ENCODE peak calls at places on chromosomes 6 and 20, in seven cellular contexts. L is HepG2, I is H1, O is GM12878, H is IMR-90, A is K562, U is SK-N-SH. Z is an unnamed sample.

GRCh38 chr6:38152620-38153019 is 333.1 kb downstream of the ZFAND3 start:
- DNase-seq in H (no peak), L (no peak), A (no peak), I (no peak), U (no peak), O (no peak), Z (no peak)

GRCh38 chr6:157304840-157305675 is 18.3 kb downstream of the TMEM242 start:
- DNase-seq in O (no peak), L (no peak), I (no peak), H (peak; percentile 59), U (no peak), A (no peak), Z (no peak)

GRCh38 chr20:63135411-63135810 is 80.5 kb downstream of the YTHDF1 start:
- DNase-seq in I (no peak), U (no peak), L (no peak), H (no peak), A (peak; percentile 55), O (no peak), Z (no peak)

GRCh38 chr20:13220194-13220856 is 749 bp upstream of the ISM1 start:
- DNase-seq in H (peak; percentile 3), I (peak; percentile 50), O (no peak), L (no peak), U (peak; percentile 66), A (no peak), Z (peak; percentile 65)

GRCh38 chr20:31951203-31951529 is 680 bp downstream of the PDRG1 start:
- DNase-seq in L (no peak), A (no peak), O (no peak), I (no peak), H (no peak), U (no peak), Z (no peak)

GRCh38 chr20:17664025-17664638 is 17.9 kb downstream of the RRBP1 start:
- DNase-seq in H (no peak), A (no peak), U (no peak), O (no peak), I (no peak), L (no peak), Z (no peak)

GRCh38 chr6:151681426-151682059 is 125.9 kb upstream of the ESR1 start:
- DNase-seq in L (peak; percentile 28), U (no peak), O (no peak), H (no peak), A (no peak), I (no peak), Z (no peak)

GRCh38 chr20:62791301-62792181 is 4.7 kb upstream of the MRGBP start:
- DNase-seq in A (peak; percentile 69), H (peak; percentile 91), L (peak; percentile 94), I (peak; percentile 71), O (no peak), U (peak; percentile 86), Z (peak; percentile 92)

GRCh38 chr20:59634435-59635005 is 30.2 kb downstream of the PHACTR3 start:
- DNase-seq in L (no peak), U (no peak), O (no peak), H (no peak), I (no peak), A (no peak), Z (no peak)

GRCh38 chr6:21149460-21149859 is 444.1 kb upstream of the SOX4 start:
- DNase-seq in H (peak; percentile 75), I (no peak), A (no peak), U (no peak), L (no peak), O (no peak), Z (no peak)

GRCh38 chr6:19478273-19478672 is 358.9 kb upstream of the ID4 start:
- DNase-seq in L (no peak), H (no peak), U (no peak), O (no peak), A (no peak), I (no peak), Z (no peak)

GRCh38 chr6:116246089-116246488 is 7.8 kb downstream of the TSPYL4 start:
- DNase-seq in I (no peak), A (no peak), H (peak; percentile 87), L (no peak), U (no peak), O (no peak), Z (no peak)

GRCh38 chr20:14055127-14055742 is 59.9 kb downstream of the MACROD2 start:
- DNase-seq in U (peak; percentile 33), A (peak; percentile 12), I (no peak), L (peak; percentile 77), O (no peak), H (peak; percentile 61), Z (peak; percentile 76)

GRCh38 chr6:134177753-134178229 is 125.4 kb upstream of the SLC2A12 start:
- DNase-seq in H (peak; percentile 69), U (no peak), O (no peak), A (no peak), L (peak; percentile 56), I (no peak), Z (no peak)

GRCh38 chr6:135962731-135963130 is 111.2 kb downstream of the PDE7B start:
- DNase-seq in H (peak; percentile 67), U (no peak), L (no peak), A (no peak), I (no peak), O (no peak), Z (no peak)

GRCh38 chr6:127299522-127300240 is 33.0 kb downstream of the RNF146 start:
- DNase-seq in U (no peak), H (peak; percentile 28), L (no peak), O (no peak), A (no peak), I (no peak), Z (no peak)

GRCh38 chr20:63697357-63697867 is 960 bp downstream of the TNFRSF6B start:
- DNase-seq in A (no peak), H (no peak), O (no peak), L (no peak), U (peak; percentile 73), I (no peak), Z (no peak)

GRCh38 chr6:16595514-16595913 is 165.7 kb downstream of the ATXN1 start:
- DNase-seq in L (no peak), H (no peak), A (no peak), O (no peak), I (no peak), U (no peak), Z (no peak)

GRCh38 chr6:113944701-113945100 is 26.2 kb downstream of the HDAC2 start:
- DNase-seq in A (no peak), L (no peak), H (peak; percentile 64), U (no peak), I (no peak), O (no peak), Z (no peak)

GRCh38 chr6:80126657-80127350 is 20.3 kb downstream of the BCKDHB start:
- DNase-seq in H (no peak), O (no peak), L (no peak), I (no peak), A (no peak), U (no peak), Z (no peak)

DNA sequence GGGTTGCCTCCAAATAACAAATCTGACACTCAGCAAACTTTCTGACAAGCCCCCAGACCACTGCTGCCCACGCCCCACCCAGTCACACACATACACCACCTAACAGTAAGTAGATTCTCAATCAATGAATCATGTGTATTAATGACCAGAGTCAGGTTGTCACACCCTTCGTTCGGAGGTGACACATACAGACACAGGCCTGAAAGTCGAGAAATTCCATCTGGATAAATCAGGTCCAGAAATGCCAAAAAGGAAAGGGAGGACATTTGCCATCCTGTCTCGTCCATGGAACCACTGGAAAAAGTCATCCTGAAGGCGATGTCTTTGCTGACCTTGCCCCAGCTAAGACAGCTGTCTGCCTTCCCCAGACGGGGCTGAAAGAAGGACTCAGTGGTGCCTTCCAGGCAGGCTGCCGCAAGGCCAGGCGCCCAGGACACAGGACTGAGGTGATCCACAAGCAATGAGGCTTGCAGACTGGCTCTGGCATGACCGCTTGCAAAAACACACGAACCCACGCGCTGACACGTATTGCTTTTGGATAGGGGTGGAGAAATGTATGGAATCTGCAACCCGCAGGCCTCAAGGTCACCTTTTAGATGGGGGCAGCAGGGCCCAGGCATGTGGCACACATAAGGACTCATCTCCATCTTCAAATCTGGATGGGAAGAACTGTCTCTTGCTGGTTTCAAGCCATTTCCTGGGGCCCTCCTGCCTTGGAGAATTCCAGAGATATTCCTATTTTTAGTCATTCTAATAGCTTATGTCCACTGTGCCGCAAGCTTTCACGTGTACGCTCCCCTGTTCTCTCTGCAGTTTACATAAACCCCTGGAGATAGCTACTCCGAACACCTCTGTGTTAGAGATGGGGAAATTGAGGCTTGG is 9.0 kb downstream of the NFATC2 start:
- DNase-seq in U (no peak), A (no peak), O (no peak), L (peak; percentile 11), I (no peak), H (peak; percentile 69), Z (peak; percentile 25)
- TF ChIP-seq RFX5 in U (no peak), A (no peak), O (no peak), L (no peak), I (no peak), H (no peak), Z (no peak)

DNA sequence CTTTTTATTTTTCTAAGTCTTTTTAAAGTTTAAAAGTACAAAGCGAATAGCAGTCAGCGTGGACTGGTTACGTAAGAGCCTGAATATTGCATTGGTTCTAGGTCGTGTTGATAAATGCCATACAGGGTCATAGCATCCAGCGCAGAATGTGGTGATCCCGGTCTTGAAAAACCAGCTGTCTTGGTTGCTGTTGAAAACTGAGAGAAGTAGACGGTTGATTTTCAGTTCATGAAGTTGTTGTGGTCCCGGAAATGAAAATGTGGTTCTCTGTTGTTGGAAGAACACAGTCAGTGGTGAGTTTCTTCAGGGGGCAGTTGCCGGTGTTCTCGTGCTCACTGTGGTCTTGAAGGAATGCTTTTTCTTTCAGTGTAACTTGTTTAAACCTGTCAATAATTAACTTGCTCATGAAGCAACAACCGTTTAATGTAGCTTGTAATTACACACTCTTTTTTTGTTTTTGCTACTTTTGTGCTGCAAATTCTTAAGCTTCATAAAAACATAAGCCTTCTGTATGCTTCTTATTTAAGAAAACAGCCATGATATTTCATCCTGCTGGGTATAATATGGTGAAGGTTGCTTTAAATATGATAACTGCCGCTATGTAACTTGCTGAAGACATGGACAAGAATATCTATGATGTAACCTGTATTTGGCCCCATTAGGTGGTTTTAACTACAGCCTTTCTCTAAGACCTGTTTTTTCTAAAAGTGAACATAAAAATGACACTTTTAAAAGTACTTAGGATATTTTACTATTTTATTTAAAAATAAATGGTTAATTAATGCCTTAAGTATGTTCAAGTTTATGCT is 64.8 kb upstream of the KIF25 start:
- DNase-seq in H (no peak), A (no peak), I (no peak), U (no peak), O (no peak), L (peak; percentile 88), Z (peak; percentile 10)
- TF ChIP-seq RFX5 in H (no peak), A (no peak), I (no peak), U (no peak), O (no peak), L (no peak), Z (no peak)

GRCh38 chr20:4150095-4150492 is 134.7 kb upstream of the RNF24 start:
- DNase-seq in O (no peak), H (peak; percentile 64), A (no peak), U (no peak), L (no peak), I (no peak), Z (peak; percentile 71)
- TF ChIP-seq RFX5 in O (no peak), H (no peak), A (no peak), U (no peak), L (no peak), I (no peak), Z (no peak)

DNA sequence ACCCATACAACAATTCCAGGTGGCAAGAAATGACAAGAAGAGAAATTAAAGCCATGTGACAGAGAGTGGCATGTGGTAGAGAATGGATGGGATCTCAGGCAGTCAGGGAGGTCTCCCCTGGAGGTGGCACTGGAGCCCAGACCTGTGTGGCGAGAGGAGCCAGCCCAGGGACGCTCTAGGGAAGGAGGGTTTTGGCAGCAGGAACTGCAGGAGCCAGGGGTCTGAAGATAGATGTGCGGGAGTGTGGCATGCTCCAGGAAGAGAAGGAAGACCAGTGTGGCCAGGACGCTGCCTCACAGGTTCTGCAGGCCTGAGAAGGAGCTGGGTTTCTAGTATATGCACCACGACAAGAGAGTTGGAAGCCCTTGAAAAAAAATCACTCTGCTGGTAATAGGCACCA is 45.1 kb downstream of the SPATA2 start:
- DNase-seq in A (no peak), L (no peak), O (no peak), H (no peak), I (no peak), U (no peak), Z (no peak)
- TF ChIP-seq RFX5 in A (no peak), L (no peak), O (no peak), H (no peak), I (no peak), U (no peak), Z (no peak)